ENCODE peak calls at places on chromosomes 12 and 14, in seven cellular contexts. K, R, X, G, I, F and L are unnamed samples.

GRCh38 chr14:77098470-77099353 is 654 bp downstream of the CIPC start:
- DNase-seq in K (peak; percentile 17), R (no peak), X (no peak), G (peak; percentile 74), I (peak; percentile 18), F (no peak), L (no peak)

GRCh38 chr12:20050166-20050565 is 318.2 kb upstream of the PDE3A start:
- DNase-seq in K (no peak), R (no peak), X (no peak), G (no peak), I (no peak), F (no peak), L (no peak)

GRCh38 chr12:30756074-30756473 is 1.3 kb upstream of the CAPRIN2 start:
- DNase-seq in K (no peak), R (no peak), X (no peak), G (peak; percentile 36), I (no peak), F (no peak), L (no peak)

GRCh38 chr12:50745861-50746260 is 18.0 kb upstream of the ATF1 start:
- DNase-seq in K (no peak), R (no peak), X (no peak), G (no peak), I (no peak), F (no peak), L (no peak)

GRCh38 chr12:54981796-54982195 is 2.8 kb downstream of the TESPA1 start:
- DNase-seq in K (peak; percentile 74), R (no peak), X (no peak), G (no peak), I (no peak), F (no peak), L (no peak)

GRCh38 chr12:52006726-52007157 is at the start of gene TAMALIN:
- DNase-seq in K (peak; percentile 44), R (no peak), X (no peak), G (peak; percentile 88), I (peak; percentile 18), F (peak; percentile 68), L (no peak)

GRCh38 chr12:26400627-26401026 is 205.3 kb downstream of the SSPN start:
- DNase-seq in K (no peak), R (no peak), X (no peak), G (no peak), I (no peak), F (no peak), L (no peak)

GRCh38 chr14:105216490-105217247 is 31.7 kb upstream of the BTBD6 start:
- DNase-seq in K (no peak), R (no peak), X (no peak), G (peak; percentile 57), I (no peak), F (no peak), L (no peak)

GRCh38 chr12:71780207-71780822 is 25.7 kb downstream of the RAB21 start:
- DNase-seq in K (peak; percentile 48), R (no peak), X (no peak), G (peak; percentile 40), I (peak; percentile 34), F (no peak), L (no peak)

GRCh38 chr14:70935135-70935534 is 27.9 kb downstream of the PCNX1 start:
- DNase-seq in K (no peak), R (no peak), X (no peak), G (no peak), I (no peak), F (no peak), L (no peak)

GRCh38 chr12:131445184-131445974 is 265.5 kb upstream of the SFSWAP start:
- DNase-seq in K (no peak), R (no peak), X (no peak), G (no peak), I (no peak), F (no peak), L (no peak)

GRCh38 chr12:116459921-116460666 is 99.1 kb upstream of the MAP1LC3B2 start:
- DNase-seq in K (no peak), R (no peak), X (no peak), G (no peak), I (peak; percentile 36), F (no peak), L (no peak)

GRCh38 chr12:19869413-19869812 is 430.1 kb downstream of the AEBP2 start:
- DNase-seq in K (no peak), R (no peak), X (no peak), G (no peak), I (peak; percentile 71), F (no peak), L (no peak)